ENCODE peak calls at places on chromosomes 12 and 14, in four cellular contexts. U, B, I and A are unnamed samples.

GRCh38 chr12:52691076-52691764 is 11.0 kb upstream of the KRT1 start:
- DNase-seq in U (peak), B (no peak), I (no peak), A (peak)

GRCh38 chr12:126488786-126489185 is 1423.6 kb downstream of the AACS start:
- DNase-seq in U (no peak), B (no peak), I (no peak), A (no peak)

GRCh38 chr14:100115236-100115635 is 44.2 kb downstream of the DEGS2 start:
- DNase-seq in U (no peak), B (no peak), I (no peak), A (no peak)

GRCh38 chr12:115088995-115089841 is 405.2 kb upstream of the TBX3 start:
- DNase-seq in U (no peak), B (no peak), I (no peak), A (no peak)

GRCh38 chr14:70771781-70772212 is 37.5 kb downstream of the MAP3K9 start:
- DNase-seq in U (no peak), B (no peak), I (no peak), A (no peak)

GRCh38 chr12:127537070-127537469 is 729.9 kb upstream of the TMEM132C start:
- DNase-seq in U (no peak), B (no peak), I (no peak), A (no peak)

GRCh38 chr14:38835874-38836273 is 267.2 kb downstream of the SEC23A start:
- DNase-seq in U (no peak), B (no peak), I (no peak), A (peak)

GRCh38 chr12:6229823-6230222 is 29.6 kb downstream of the CD9 start:
- DNase-seq in U (no peak), B (no peak), I (no peak), A (peak)

GRCh38 chr12:10469701-10470100 is 16.5 kb upstream of the KLRC1 start:
- DNase-seq in U (no peak), B (no peak), I (no peak), A (no peak)

GRCh38 chr12:57726884-57727757 is 11.4 kb downstream of the AGAP2 start:
- DNase-seq in U (peak), B (no peak), I (no peak), A (no peak)

GRCh38 chr14:102445641-102446040 is 63.9 kb downstream of the ANKRD9 start:
- DNase-seq in U (no peak), B (no peak), I (no peak), A (no peak)

GRCh38 chr12:125674554-125674953 is 609.3 kb downstream of the AACS start:
- DNase-seq in U (no peak), B (no peak), I (no peak), A (no peak)

GRCh38 chr12:43113153-43113552 is 438.9 kb downstream of the ADAMTS20 start:
- DNase-seq in U (peak), B (no peak), I (no peak), A (no peak)

GRCh38 chr14:40410708-40411107 is 978.5 kb upstream of the FBXO33 start:
- DNase-seq in U (no peak), B (no peak), I (no peak), A (no peak)

GRCh38 chr12:15963271-15963670 is 52.1 kb downstream of the DERA start:
- DNase-seq in U (no peak), B (no peak), I (no peak), A (no peak)

GRCh38 chr14:96741151-96741977 is 55.8 kb upstream of the VRK1 start:
- DNase-seq in U (peak), B (peak), I (peak), A (peak)

GRCh38 chr14:100533647-100534485 is 53.4 kb downstream of the BEGAIN start:
- DNase-seq in U (no peak), B (no peak), I (peak), A (peak)

GRCh38 chr12:66103011-66103913 is 27.3 kb downstream of the LLPH start:
- DNase-seq in U (no peak), B (no peak), I (no peak), A (no peak)

GRCh38 chr12:104748790-104749189 is 209.3 kb downstream of the SLC41A2 start:
- DNase-seq in U (no peak), B (no peak), I (no peak), A (no peak)

GRCh38 chr14:76007852-76008251 is 22.3 kb downstream of the IFT43 start:
- DNase-seq in U (no peak), B (no peak), I (no peak), A (no peak)

GRCh38 chr12:19002192-19002591 is 127.3 kb upstream of the PLEKHA5 start:
- DNase-seq in U (no peak), B (no peak), I (no peak), A (no peak)

GRCh38 chr12:132827763-132828703 is 636 bp downstream of the GOLGA3 start:
- DNase-seq in U (peak), B (peak), I (peak), A (no peak)

GRCh38 chr14:81314443-81315175 is 85.5 kb downstream of the STON2 start:
- DNase-seq in U (no peak), B (no peak), I (no peak), A (no peak)

GRCh38 chr12:57390174-57390573 is 40.7 kb downstream of the R3HDM2 start:
- DNase-seq in U (no peak), B (no peak), I (no peak), A (no peak)

GRCh38 chr14:73785336-73785833 is 66.2 kb upstream of the PTGR2 start:
- DNase-seq in U (no peak), B (no peak), I (no peak), A (no peak)

GRCh38 chr12:10453144-10453543 is at the start of gene KLRC1:
- DNase-seq in U (no peak), B (no peak), I (no peak), A (no peak)

GRCh38 chr14:68507544-68508081 is 285.3 kb downstream of the ZFP36L1 start:
- DNase-seq in U (no peak), B (no peak), I (no peak), A (peak)

GRCh38 chr12:120817559-120818330 is 86.4 kb downstream of the SPPL3 start:
- DNase-seq in U (no peak), B (no peak), I (no peak), A (no peak)